ENCODE peak calls at places on chromosomes 12 and 14, in nine cellular contexts. One of them, this sample, is unnamed. For H3K27me3 and H3K4me1, the result is how much of the 10 kb centered on the place peaks cover.

GRCh38 chr12:22500100-22500499 is 44.2 kb downstream of the C2CD5 start:
- DNase-seq in adrenal gland: no peak
- DNase-seq in adipocyte: no peak
- DNase-seq in left lung: no peak
- DNase-seq in Caco-2: no peak
- DNase-seq in CD8-positive, alpha-beta T cell: no peak
- DNase-seq in naive thymus-derived CD4-positive, alpha-beta T cell: no peak
- DNase-seq in lung: no peak
- DNase-seq in H9: no peak
- DNase-seq in this sample: no peak

GRCh38 chr14:92632546-92633273 is 115.7 kb downstream of the LGMN start:
- DNase-seq in adrenal gland: no peak
- DNase-seq in adipocyte: no peak
- DNase-seq in left lung: no peak
- DNase-seq in Caco-2: no peak
- DNase-seq in CD8-positive, alpha-beta T cell: no peak
- DNase-seq in naive thymus-derived CD4-positive, alpha-beta T cell: no peak
- DNase-seq in lung: no peak
- DNase-seq in H9: peak
- DNase-seq in this sample: no peak

GRCh38 chr12:75666126-75666979 is 154.9 kb upstream of the KRR1 start:
- DNase-seq in adrenal gland: no peak
- DNase-seq in adipocyte: peak
- DNase-seq in left lung: no peak
- DNase-seq in Caco-2: peak
- DNase-seq in CD8-positive, alpha-beta T cell: no peak
- DNase-seq in naive thymus-derived CD4-positive, alpha-beta T cell: no peak
- DNase-seq in lung: no peak
- DNase-seq in H9: no peak
- DNase-seq in this sample: no peak

GRCh38 chr12:91139264-91139663 is 28.0 kb upstream of the LUM start:
- DNase-seq in adrenal gland: no peak
- DNase-seq in adipocyte: peak
- DNase-seq in left lung: no peak
- DNase-seq in Caco-2: no peak
- DNase-seq in CD8-positive, alpha-beta T cell: no peak
- DNase-seq in naive thymus-derived CD4-positive, alpha-beta T cell: no peak
- DNase-seq in lung: no peak
- DNase-seq in H9: no peak
- DNase-seq in this sample: no peak

GRCh38 chr14:44910826-44911225 is 50.9 kb downstream of the KLHL28 start:
- DNase-seq in adrenal gland: no peak
- DNase-seq in adipocyte: no peak
- DNase-seq in left lung: no peak
- DNase-seq in Caco-2: no peak
- DNase-seq in CD8-positive, alpha-beta T cell: no peak
- DNase-seq in naive thymus-derived CD4-positive, alpha-beta T cell: no peak
- DNase-seq in lung: no peak
- DNase-seq in H9: no peak
- DNase-seq in this sample: no peak

GRCh38 chr12:132402831-132403416 is 73.5 kb upstream of the GALNT9 start:
- DNase-seq in adrenal gland: no peak
- DNase-seq in adipocyte: no peak
- DNase-seq in left lung: peak
- DNase-seq in Caco-2: no peak
- DNase-seq in CD8-positive, alpha-beta T cell: no peak
- DNase-seq in naive thymus-derived CD4-positive, alpha-beta T cell: no peak
- DNase-seq in lung: no peak
- DNase-seq in H9: no peak
- DNase-seq in this sample: no peak

GRCh38 chr12:122123051-122123760 is 44.6 kb downstream of the MLXIP start:
- DNase-seq in adrenal gland: peak
- DNase-seq in adipocyte: peak
- DNase-seq in left lung: peak
- DNase-seq in Caco-2: peak
- DNase-seq in CD8-positive, alpha-beta T cell: peak
- DNase-seq in naive thymus-derived CD4-positive, alpha-beta T cell: peak
- DNase-seq in lung: peak
- DNase-seq in H9: peak
- DNase-seq in this sample: peak

GRCh38 chr14:69107407-69108003 is 45.4 kb downstream of the DCAF5 start:
- DNase-seq in adrenal gland: peak
- DNase-seq in adipocyte: peak
- DNase-seq in left lung: no peak
- DNase-seq in Caco-2: peak
- DNase-seq in CD8-positive, alpha-beta T cell: no peak
- DNase-seq in naive thymus-derived CD4-positive, alpha-beta T cell: no peak
- DNase-seq in lung: peak
- DNase-seq in H9: peak
- DNase-seq in this sample: no peak

DNA sequence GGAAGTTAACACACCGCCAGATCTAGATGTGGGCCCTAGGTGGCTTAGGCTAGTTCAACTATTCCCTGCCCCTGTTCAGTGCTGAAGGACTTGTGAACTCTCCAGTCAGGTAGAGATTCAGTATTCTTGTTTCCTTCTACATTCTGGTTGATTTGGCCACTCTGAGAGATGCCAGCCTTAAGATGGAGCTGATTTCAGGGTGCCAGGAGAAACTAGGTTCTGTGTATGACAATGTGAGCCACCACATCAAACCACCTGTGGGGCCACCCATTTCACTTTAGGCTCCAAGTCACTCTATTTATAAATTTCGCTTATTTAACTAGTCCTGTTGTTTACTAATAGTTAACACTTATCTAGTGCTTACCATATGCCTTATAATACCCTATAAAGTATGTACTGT is 26.0 kb downstream of the FRMD6 start:
- DNase-seq in adrenal gland: no peak
- DNase-seq in adipocyte: no peak
- DNase-seq in left lung: no peak
- DNase-seq in Caco-2: no peak
- DNase-seq in CD8-positive, alpha-beta T cell: no peak
- DNase-seq in naive thymus-derived CD4-positive, alpha-beta T cell: no peak
- DNase-seq in lung: no peak
- DNase-seq in H9: no peak
- DNase-seq in this sample: no peak
- H3K27me3 ChIP-seq in adrenal gland: under half
- H3K27me3 ChIP-seq in adipocyte: under half
- H3K27me3 ChIP-seq in left lung: under half
- H3K27me3 ChIP-seq in Caco-2: under half
- H3K27me3 ChIP-seq in CD8-positive, alpha-beta T cell: under half
- H3K27me3 ChIP-seq in naive thymus-derived CD4-positive, alpha-beta T cell: under half
- H3K27me3 ChIP-seq in lung: under half
- H3K27me3 ChIP-seq in H9: under half
- H3K27me3 ChIP-seq in this sample: under half

DNA sequence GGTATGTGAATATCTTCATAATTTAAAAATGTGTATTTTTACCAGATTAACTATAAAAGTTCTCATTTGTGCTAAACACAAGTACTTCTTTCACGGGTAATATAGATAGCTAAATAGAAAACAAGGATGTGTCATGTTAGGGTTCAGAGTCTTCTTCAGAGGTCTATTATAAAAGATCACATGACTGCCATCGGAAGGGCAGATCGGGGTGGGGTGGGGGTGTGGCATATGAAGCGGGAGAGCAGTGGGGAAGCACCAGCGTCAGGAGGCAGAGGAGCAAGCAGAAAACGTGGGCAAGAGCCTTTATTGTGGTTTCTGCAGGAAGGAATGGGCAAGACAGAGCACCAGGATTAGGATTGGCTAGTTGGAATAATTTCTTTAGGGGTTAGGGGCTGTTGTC is 63.7 kb upstream of the DNM1L start:
- DNase-seq in adrenal gland: no peak
- DNase-seq in adipocyte: no peak
- DNase-seq in left lung: no peak
- DNase-seq in Caco-2: no peak
- DNase-seq in CD8-positive, alpha-beta T cell: no peak
- DNase-seq in naive thymus-derived CD4-positive, alpha-beta T cell: no peak
- DNase-seq in lung: no peak
- DNase-seq in H9: no peak
- DNase-seq in this sample: no peak
- H3K4me1 ChIP-seq in adrenal gland: under half
- H3K4me1 ChIP-seq in adipocyte: under half
- H3K4me1 ChIP-seq in left lung: under half
- H3K4me1 ChIP-seq in Caco-2: under half
- H3K4me1 ChIP-seq in CD8-positive, alpha-beta T cell: under half
- H3K4me1 ChIP-seq in naive thymus-derived CD4-positive, alpha-beta T cell: under half
- H3K4me1 ChIP-seq in lung: under half
- H3K4me1 ChIP-seq in H9: under half
- H3K4me1 ChIP-seq in this sample: under half

GRCh38 chr14:104650981-104651875 is 38.2 kb upstream of the INF2 start:
- DNase-seq in adrenal gland: no peak
- DNase-seq in adipocyte: no peak
- DNase-seq in left lung: peak
- DNase-seq in Caco-2: no peak
- DNase-seq in CD8-positive, alpha-beta T cell: no peak
- DNase-seq in naive thymus-derived CD4-positive, alpha-beta T cell: no peak
- DNase-seq in lung: no peak
- DNase-seq in H9: no peak
- DNase-seq in this sample: no peak

GRCh38 chr14:104651876-104652260 is 37.5 kb upstream of the INF2 start:
- DNase-seq in adrenal gland: no peak
- DNase-seq in adipocyte: no peak
- DNase-seq in left lung: no peak
- DNase-seq in Caco-2: no peak
- DNase-seq in CD8-positive, alpha-beta T cell: no peak
- DNase-seq in naive thymus-derived CD4-positive, alpha-beta T cell: no peak
- DNase-seq in lung: no peak
- DNase-seq in H9: peak
- DNase-seq in this sample: no peak

GRCh38 chr14:104647467-104648063 is 41.9 kb upstream of the INF2 start:
- DNase-seq in adrenal gland: no peak
- DNase-seq in adipocyte: no peak
- DNase-seq in left lung: no peak
- DNase-seq in Caco-2: no peak
- DNase-seq in CD8-positive, alpha-beta T cell: no peak
- DNase-seq in naive thymus-derived CD4-positive, alpha-beta T cell: no peak
- DNase-seq in lung: no peak
- DNase-seq in H9: no peak
- DNase-seq in this sample: no peak

GRCh38 chr14:104652386-104652785 is 37.0 kb upstream of the INF2 start:
- DNase-seq in adrenal gland: no peak
- DNase-seq in adipocyte: no peak
- DNase-seq in left lung: no peak
- DNase-seq in Caco-2: no peak
- DNase-seq in CD8-positive, alpha-beta T cell: no peak
- DNase-seq in naive thymus-derived CD4-positive, alpha-beta T cell: no peak
- DNase-seq in lung: no peak
- DNase-seq in H9: no peak
- DNase-seq in this sample: no peak

DNA sequence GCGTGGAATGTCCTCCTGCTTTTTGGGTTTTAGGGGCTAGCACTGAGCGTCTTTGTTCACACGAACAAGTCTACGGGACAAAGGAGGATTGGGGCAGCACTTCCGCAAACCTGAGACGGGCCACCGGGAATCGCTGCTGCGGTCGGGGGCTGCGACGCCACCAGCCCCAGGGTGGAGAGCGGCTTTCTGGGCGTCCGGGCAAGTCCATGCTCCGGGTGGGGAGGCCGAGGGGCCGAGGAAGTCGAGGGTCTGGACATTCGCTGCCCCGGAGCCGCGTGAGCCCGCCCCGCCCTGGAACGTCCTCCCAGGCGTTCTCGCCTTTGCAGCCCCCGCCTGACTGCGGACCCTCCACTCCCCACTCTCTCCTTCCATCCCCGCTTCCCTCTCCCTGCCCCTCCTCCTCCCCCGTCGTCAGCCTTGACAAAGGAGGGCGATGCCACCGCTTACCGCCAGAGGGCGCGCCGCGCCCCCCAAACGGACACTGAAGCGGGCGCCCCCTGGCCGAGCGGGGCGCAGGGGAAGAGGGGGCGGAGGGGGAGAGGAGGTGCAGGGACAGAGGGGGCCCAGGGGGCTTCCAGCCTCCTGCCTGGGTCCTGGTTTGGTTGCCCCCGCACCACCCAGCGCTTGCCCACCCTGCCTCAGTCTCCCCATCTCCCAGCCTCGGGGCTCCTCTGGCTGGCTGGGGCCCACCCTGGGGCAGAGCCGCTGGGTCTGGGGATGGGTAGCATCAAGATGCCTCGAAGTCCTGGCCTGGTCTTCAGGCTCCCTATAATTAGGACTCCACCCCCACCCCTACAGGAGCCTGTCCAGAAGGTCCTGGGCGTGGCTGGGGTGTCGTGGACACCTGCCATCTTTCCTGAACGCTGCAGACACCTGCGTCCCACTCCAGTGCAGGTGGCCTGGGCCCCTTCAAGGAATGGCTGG is 39.1 kb upstream of the INF2 start:
- DNase-seq in adrenal gland: peak
- DNase-seq in adipocyte: peak
- DNase-seq in left lung: peak
- DNase-seq in Caco-2: peak
- DNase-seq in CD8-positive, alpha-beta T cell: peak
- DNase-seq in naive thymus-derived CD4-positive, alpha-beta T cell: peak
- DNase-seq in lung: peak
- DNase-seq in H9: peak
- DNase-seq in this sample: peak
- H3K27me3 ChIP-seq in adrenal gland: under half
- H3K27me3 ChIP-seq in adipocyte: under half
- H3K27me3 ChIP-seq in left lung: under half
- H3K27me3 ChIP-seq in Caco-2: under half
- H3K27me3 ChIP-seq in CD8-positive, alpha-beta T cell: under half
- H3K27me3 ChIP-seq in naive thymus-derived CD4-positive, alpha-beta T cell: under half
- H3K27me3 ChIP-seq in lung: under half
- H3K27me3 ChIP-seq in H9: under half
- H3K27me3 ChIP-seq in this sample: under half

GRCh38 chr12:117044790-117045174 is 54.4 kb downstream of the TESC start:
- DNase-seq in adrenal gland: no peak
- DNase-seq in adipocyte: no peak
- DNase-seq in left lung: no peak
- DNase-seq in Caco-2: no peak
- DNase-seq in CD8-positive, alpha-beta T cell: no peak
- DNase-seq in naive thymus-derived CD4-positive, alpha-beta T cell: no peak
- DNase-seq in lung: no peak
- DNase-seq in H9: no peak
- DNase-seq in this sample: no peak

GRCh38 chr12:117041798-117042170 is 57.4 kb downstream of the TESC start:
- DNase-seq in adrenal gland: no peak
- DNase-seq in adipocyte: no peak
- DNase-seq in left lung: no peak
- DNase-seq in Caco-2: no peak
- DNase-seq in CD8-positive, alpha-beta T cell: no peak
- DNase-seq in naive thymus-derived CD4-positive, alpha-beta T cell: no peak
- DNase-seq in lung: no peak
- DNase-seq in H9: no peak
- DNase-seq in this sample: no peak

GRCh38 chr12:117042171-117042809 is 56.9 kb downstream of the TESC start:
- DNase-seq in adrenal gland: peak
- DNase-seq in adipocyte: no peak
- DNase-seq in left lung: no peak
- DNase-seq in Caco-2: peak
- DNase-seq in CD8-positive, alpha-beta T cell: no peak
- DNase-seq in naive thymus-derived CD4-positive, alpha-beta T cell: no peak
- DNase-seq in lung: no peak
- DNase-seq in H9: no peak
- DNase-seq in this sample: no peak

GRCh38 chr12:117044311-117044710 is 54.9 kb downstream of the TESC start:
- DNase-seq in adrenal gland: no peak
- DNase-seq in adipocyte: no peak
- DNase-seq in left lung: no peak
- DNase-seq in Caco-2: no peak
- DNase-seq in CD8-positive, alpha-beta T cell: no peak
- DNase-seq in naive thymus-derived CD4-positive, alpha-beta T cell: no peak
- DNase-seq in lung: no peak
- DNase-seq in H9: no peak
- DNase-seq in this sample: no peak

GRCh38 chr12:117043598-117043901 is 55.7 kb downstream of the TESC start:
- DNase-seq in adrenal gland: no peak
- DNase-seq in adipocyte: no peak
- DNase-seq in left lung: no peak
- DNase-seq in Caco-2: no peak
- DNase-seq in CD8-positive, alpha-beta T cell: no peak
- DNase-seq in naive thymus-derived CD4-positive, alpha-beta T cell: no peak
- DNase-seq in lung: no peak
- DNase-seq in H9: no peak
- DNase-seq in this sample: no peak
- H3K4me1 ChIP-seq in adrenal gland: under half
- H3K4me1 ChIP-seq in adipocyte: under half
- H3K4me1 ChIP-seq in left lung: under half
- H3K4me1 ChIP-seq in Caco-2: half or more
- H3K4me1 ChIP-seq in CD8-positive, alpha-beta T cell: under half
- H3K4me1 ChIP-seq in naive thymus-derived CD4-positive, alpha-beta T cell: under half
- H3K4me1 ChIP-seq in lung: under half
- H3K4me1 ChIP-seq in H9: under half
- H3K4me1 ChIP-seq in this sample: under half